ENCODE peak calls at places on chromosomes 6 and 20, in seven cellular contexts. H, R, S, F, K, G and P are unnamed samples.
A peak's percentile ranks its signal among the peaks of the same experiment; 100 is the strongest.

GRCh38 chr20:39112196-39112743 is 150.1 kb downstream of the DHX35 start:
- DNase-seq in R (peak; percentile 12), H (no peak), S (peak; percentile 48), K (peak; percentile 63), G (peak; percentile 56), F (peak; percentile 38), P (peak; percentile 45)

GRCh38 chr6:132289761-132290160 is 111.5 kb downstream of the MOXD1 start:
- DNase-seq in F (no peak), S (no peak), K (no peak), G (no peak), R (peak; percentile 57), H (no peak), P (no peak)

GRCh38 chr6:106745396-106745795 is 116.0 kb downstream of the QRSL1 start:
- DNase-seq in S (no peak), K (peak; percentile 24), F (no peak), H (no peak), G (no peak), R (no peak), P (no peak)

GRCh38 chr20:48697845-48698491 is 129.8 kb downstream of the PREX1 start:
- DNase-seq in K (peak; percentile 79), G (peak; percentile 92), S (peak; percentile 75), H (no peak), R (peak; percentile 87), F (no peak), P (peak; percentile 47)

GRCh38 chr6:126170875-126171489 is 168.9 kb upstream of the CENPW start:
- DNase-seq in G (peak; percentile 55), S (peak; percentile 45), F (peak; percentile 61), K (peak; percentile 21), R (peak; percentile 29), H (no peak), P (peak; percentile 38)

GRCh38 chr6:20817806-20818320 is 283.6 kb downstream of the CDKAL1 start:
- DNase-seq in S (peak; percentile 41), F (no peak), G (peak; percentile 20), R (no peak), H (no peak), K (no peak), P (peak; percentile 30)

GRCh38 chr6:125598422-125598821 is 151.0 kb upstream of the HEY2 start:
- DNase-seq in S (peak; percentile 96), F (no peak), H (no peak), G (peak; percentile 85), R (peak; percentile 57), K (no peak), P (peak; percentile 78)

GRCh38 chr6:148002067-148002466 is 340.6 kb upstream of the SASH1 start:
- DNase-seq in K (no peak), R (no peak), G (no peak), H (no peak), F (no peak), S (no peak), P (no peak)

GRCh38 chr20:48170625-48171024 is 385.3 kb upstream of the SULF2 start:
- DNase-seq in K (no peak), G (no peak), F (peak; percentile 10), R (no peak), H (no peak), S (no peak), P (no peak)

GRCh38 chr6:166633732-166634535 is 6.9 kb upstream of the RPS6KA2 start:
- DNase-seq in G (no peak), R (no peak), S (no peak), F (no peak), H (no peak), K (no peak), P (peak; percentile 27)

GRCh38 chr6:12136905-12137304 is 124.8 kb downstream of the HIVEP1 start:
- DNase-seq in G (peak; percentile 40), R (no peak), K (no peak), H (no peak), F (no peak), S (peak; percentile 53), P (peak; percentile 54)

GRCh38 chr6:150008588-150008987 is 16.7 kb downstream of the RAET1L start:
- DNase-seq in K (no peak), G (no peak), R (no peak), F (no peak), H (no peak), S (peak; percentile 60), P (no peak)

GRCh38 chr6:100134703-100135102 is 140.7 kb upstream of the MCHR2 start:
- DNase-seq in S (peak; percentile 21), F (no peak), K (no peak), G (peak; percentile 46), R (peak; percentile 44), H (no peak), P (peak; percentile 54)

GRCh38 chr6:111576302-111576701 is 29.4 kb downstream of the TRAF3IP2 start:
- DNase-seq in S (no peak), R (peak; percentile 71), K (no peak), G (no peak), F (no peak), H (no peak), P (peak; percentile 56)

GRCh38 chr6:169292340-169293124 is 38.9 kb upstream of the THBS2 start:
- DNase-seq in G (peak; percentile 87), R (peak; percentile 95), K (no peak), F (no peak), H (no peak), S (peak; percentile 93), P (peak; percentile 98)

GRCh38 chr20:8678098-8678776 is 390.6 kb upstream of the PLCB4 start:
- DNase-seq in K (no peak), F (no peak), H (no peak), S (no peak), G (peak; percentile 13), R (no peak), P (no peak)

GRCh38 chr20:2814587-2815051 is at the start of gene C20orf141:
- DNase-seq in H (no peak), F (no peak), R (peak; percentile 99), K (peak; percentile 34), S (peak; percentile 94), G (peak; percentile 97), P (peak; percentile 100)

GRCh38 chr6:43971776-43972126 is 155.5 kb downstream of the MRPL14 start:
- DNase-seq in K (no peak), F (no peak), S (no peak), H (no peak), G (no peak), R (no peak), P (no peak)

GRCh38 chr6:18493421-18493891 is 106.3 kb downstream of the RNF144B start:
- DNase-seq in R (no peak), S (peak; percentile 66), G (no peak), F (no peak), K (peak; percentile 12), H (no peak), P (no peak)

GRCh38 chr20:24077145-24077544 is 88.6 kb upstream of the GGTLC1 start:
- DNase-seq in K (no peak), G (no peak), F (no peak), H (no peak), S (no peak), R (no peak), P (no peak)

GRCh38 chr6:93819189-93819588 is 399.8 kb upstream of the EPHA7 start:
- DNase-seq in H (no peak), R (no peak), G (no peak), F (no peak), S (no peak), K (no peak), P (peak; percentile 12)

GRCh38 chr20:23636182-23636907 is 1.4 kb downstream of the CST3 start:
- DNase-seq in H (no peak), R (no peak), G (no peak), K (no peak), F (no peak), S (no peak), P (no peak)

GRCh38 chr20:23692725-23693124 is 3.9 kb upstream of the CST4 start:
- DNase-seq in H (no peak), F (no peak), R (peak; percentile 41), S (no peak), K (no peak), G (no peak), P (peak; percentile 21)

DNA sequence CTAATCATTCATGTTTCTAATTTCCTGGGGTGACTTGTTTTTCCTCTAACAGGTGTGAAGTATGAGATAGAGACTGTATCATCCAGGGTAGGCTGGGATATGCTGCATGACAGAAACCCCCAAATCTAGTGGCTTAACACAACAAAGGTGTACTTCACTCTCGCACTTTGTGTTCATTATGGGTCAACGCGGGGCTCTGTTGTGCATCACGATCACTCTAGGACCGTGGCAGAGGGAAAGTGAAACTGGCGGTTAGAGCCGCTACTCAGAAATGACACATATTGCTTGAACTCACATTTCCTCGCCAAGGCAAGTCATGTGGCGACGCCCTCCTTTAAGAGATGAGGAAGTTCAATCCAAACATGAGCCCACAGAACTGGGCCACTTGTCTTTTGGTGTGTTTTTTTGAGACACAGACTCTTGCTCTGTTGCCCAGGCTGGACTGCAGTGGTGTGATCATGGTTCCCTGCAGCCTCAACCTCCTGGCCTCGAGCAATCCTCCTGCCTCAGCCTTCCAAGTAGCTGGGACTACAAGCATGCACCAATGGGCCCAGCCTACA is 41.3 kb downstream of the PCNA start:
- DNase-seq in H (peak; percentile 62), K (peak; percentile 36), F (peak; percentile 90), R (peak; percentile 25), G (peak; percentile 33), S (peak; percentile 62), P (peak; percentile 63)
- H3K4me3 ChIP-seq in H (peak overlapping the region; percentile 44), K (no peak overlapping the region), F (peak overlapping the region; percentile 53), R (no peak overlapping the region), G (peak overlapping the region; percentile 11), S (no peak overlapping the region), P (no peak overlapping the region)

DNA sequence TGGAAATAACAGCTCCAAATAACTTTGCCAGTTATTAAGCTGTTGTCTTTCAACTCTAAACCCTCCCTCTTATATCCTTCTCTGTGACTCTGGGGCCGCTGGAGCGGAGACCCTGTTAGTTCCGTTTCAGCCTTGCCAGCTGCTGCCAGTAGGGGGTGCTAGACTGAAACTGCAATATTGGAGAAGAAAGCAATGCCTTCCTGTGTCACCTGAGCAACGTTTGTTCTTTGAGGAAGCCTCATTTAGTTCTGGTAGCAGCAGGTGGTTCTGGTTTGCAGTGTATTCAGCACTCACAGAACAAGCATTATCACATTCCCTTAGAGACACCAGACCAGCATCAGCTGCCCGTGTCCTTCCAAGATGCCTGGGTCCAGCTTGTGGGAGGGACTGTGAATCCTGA is 22.9 kb upstream of the JAG1 start:
- DNase-seq in H (no peak), F (peak; percentile 18), R (no peak), G (no peak), S (no peak), K (peak; percentile 53), P (no peak)
- TF ChIP-seq CTCF in H (no peak), F (peak; percentile 82), R (peak; percentile 50), G (peak; percentile 57), S (peak; percentile 65), K (peak; percentile 64), P (peak; percentile 59)

DNA sequence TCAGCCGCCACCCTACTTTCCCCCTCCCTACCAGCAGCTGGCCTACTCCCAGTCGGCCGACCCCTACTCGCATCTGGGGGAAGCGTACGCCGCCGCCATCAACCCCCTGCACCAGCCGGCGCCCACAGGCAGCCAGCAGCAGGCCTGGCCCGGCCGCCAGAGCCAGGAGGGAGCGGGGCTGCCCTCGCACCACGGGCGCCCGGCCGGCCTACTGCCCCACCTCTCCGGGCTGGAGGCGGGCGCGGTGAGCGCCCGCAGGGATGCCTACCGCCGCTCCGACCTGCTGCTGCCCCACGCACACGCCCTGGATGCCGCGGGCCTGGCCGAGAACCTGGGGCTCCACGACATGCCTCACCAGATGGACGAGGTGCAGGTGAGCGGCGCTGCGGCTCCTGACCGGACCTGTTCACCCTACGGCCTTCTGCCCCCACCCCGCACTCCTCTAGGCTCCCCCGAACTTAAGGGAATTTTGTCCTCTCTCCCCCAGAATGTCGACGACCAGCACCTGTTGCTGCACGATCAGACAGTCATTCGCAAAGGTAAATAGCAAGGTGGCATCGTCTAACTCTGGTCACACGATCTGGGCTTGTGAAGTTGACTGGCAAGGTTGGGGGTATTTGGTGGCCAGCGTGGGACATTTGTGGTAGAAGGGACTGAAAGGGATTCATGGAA is 2.3 kb downstream of the TFAP2C start:
- DNase-seq in H (no peak), G (no peak), S (peak; percentile 20), F (no peak), K (no peak), R (no peak), P (no peak)
- H3K4me3 ChIP-seq in H (no peak overlapping the region), G (no peak overlapping the region), S (peak overlapping the region; percentile 98), F (no peak overlapping the region), K (no peak overlapping the region), R (peak overlapping the region; percentile 98), P (peak overlapping the region; percentile 2)

GRCh38 chr6:157688960-157689599 is 134.0 kb upstream of the SNX9 start:
- DNase-seq in G (peak; percentile 29), S (no peak), R (peak; percentile 42), F (no peak), K (no peak), H (no peak), P (no peak)
- TF ChIP-seq CTCF in G (no peak), S (no peak), R (peak; percentile 40), F (no peak), K (no peak), H (no peak), P (peak; percentile 12)